ENCODE peak calls at places on chromosome 6, in six cellular contexts. X is activated naive CD4-positive, alpha-beta T cell; M is pons; N is neural crest cell; L is NCI-H1105; W is endothelial cell. I is an unnamed sample.

GRCh38 chr6:138310294-138310693 is 67.4 kb upstream of the SMIM28 start:
- DNase-seq in X (no peak), M (no peak), N (no peak), L (peak), W (no peak), I (no peak)

GRCh38 chr6:157381631-157382621 is 936 bp downstream of the ZDHHC14 start:
- DNase-seq in X (peak), M (peak), N (peak), L (peak), W (peak), I (peak)

GRCh38 chr6:22601941-22602340 is 32.6 kb downstream of the HDGFL1 start:
- DNase-seq in X (no peak), M (peak), N (no peak), L (no peak), W (no peak), I (no peak)

GRCh38 chr6:73739097-73739496 is 43.1 kb downstream of the CD109 start:
- DNase-seq in X (no peak), M (peak), N (no peak), L (peak), W (peak), I (peak)

GRCh38 chr6:136920858-136921520 is 1.1 kb upstream of the SLC35D3 start:
- DNase-seq in X (no peak), M (no peak), N (no peak), L (peak), W (peak), I (no peak)

GRCh38 chr6:3322366-3322890 is 63.7 kb downstream of the PSMG4 start:
- DNase-seq in X (no peak), M (no peak), N (no peak), L (no peak), W (no peak), I (no peak)

GRCh38 chr6:129440691-129441090 is 269.3 kb downstream of the ARHGAP18 start:
- DNase-seq in X (no peak), M (no peak), N (no peak), L (no peak), W (no peak), I (no peak)

GRCh38 chr6:71252960-71253359 is 35.7 kb upstream of the OGFRL1 start:
- DNase-seq in X (no peak), M (no peak), N (no peak), L (no peak), W (no peak), I (no peak)

GRCh38 chr6:149431905-149432775 is 32.1 kb downstream of the SUMO4 start:
- DNase-seq in X (peak), M (peak), N (peak), L (peak), W (peak), I (peak)

GRCh38 chr6:1162367-1163275 is 149.3 kb upstream of the FOXQ1 start:
- DNase-seq in X (no peak), M (no peak), N (no peak), L (no peak), W (no peak), I (no peak)

GRCh38 chr6:111573892-111574800 is 31.5 kb downstream of the TRAF3IP2 start:
- DNase-seq in X (no peak), M (no peak), N (no peak), L (no peak), W (no peak), I (no peak)